ENCODE peak calls at places on chromosomes 16 and 17, in four cellular contexts. One of them, this sample, is unnamed.

GRCh38 chr16:19384656-19385055 is 33.0 kb upstream of the TMC5 start:
- DNase-seq in HepG2: no peak
- DNase-seq in GM12878: no peak
- DNase-seq in K562: no peak
- DNase-seq in this sample: no peak

GRCh38 chr17:80649672-80650338 is 105.2 kb downstream of the RPTOR start:
- DNase-seq in HepG2: peak; percentile 77
- DNase-seq in GM12878: no peak
- DNase-seq in K562: peak; percentile 54
- DNase-seq in this sample: peak; percentile 13

GRCh38 chr16:58284488-58284887 is 10.3 kb downstream of the PRSS54 start:
- DNase-seq in HepG2: no peak
- DNase-seq in GM12878: no peak
- DNase-seq in K562: no peak
- DNase-seq in this sample: no peak

GRCh38 chr17:47649972-47650524 is 329 bp downstream of the KPNB1 start:
- DNase-seq in HepG2: no peak
- DNase-seq in GM12878: no peak
- DNase-seq in K562: peak; percentile 72
- DNase-seq in this sample: peak; percentile 79

GRCh38 chr16:86527366-86527765 is 17.0 kb downstream of the FOXF1 start:
- DNase-seq in HepG2: no peak
- DNase-seq in GM12878: no peak
- DNase-seq in K562: no peak
- DNase-seq in this sample: no peak

GRCh38 chr17:81471804-81472456 is 40.7 kb downstream of the ACTG1 start:
- DNase-seq in HepG2: peak; percentile 42
- DNase-seq in GM12878: no peak
- DNase-seq in K562: peak; percentile 98
- DNase-seq in this sample: no peak

GRCh38 chr16:58036943-58037342 is 11.4 kb downstream of the MMP15 start:
- DNase-seq in HepG2: no peak
- DNase-seq in GM12878: no peak
- DNase-seq in K562: no peak
- DNase-seq in this sample: no peak

GRCh38 chr17:77845541-77846225 is 112.8 kb upstream of the TNRC6C start:
- DNase-seq in HepG2: no peak
- DNase-seq in GM12878: no peak
- DNase-seq in K562: no peak
- DNase-seq in this sample: no peak

GRCh38 chr17:81710514-81711308 is 1.4 kb upstream of the SLC25A10 start:
- DNase-seq in HepG2: peak; percentile 34
- DNase-seq in GM12878: no peak
- DNase-seq in K562: no peak
- DNase-seq in this sample: peak; percentile 95

GRCh38 chr16:57427307-57427706 is 19.9 kb downstream of the CIAPIN1 start:
- DNase-seq in HepG2: no peak
- DNase-seq in GM12878: no peak
- DNase-seq in K562: no peak
- DNase-seq in this sample: no peak

GRCh38 chr17:39199673-39199985 is 454 bp upstream of the RPL19 start:
- DNase-seq in HepG2: no peak
- DNase-seq in GM12878: no peak
- DNase-seq in K562: no peak
- DNase-seq in this sample: no peak

GRCh38 chr17:17188586-17188985 is 17.5 kb downstream of the PLD6 start:
- DNase-seq in HepG2: no peak
- DNase-seq in GM12878: no peak
- DNase-seq in K562: no peak
- DNase-seq in this sample: no peak

GRCh38 chr16:50884066-50884860 is 142.4 kb downstream of the CYLD start:
- DNase-seq in HepG2: peak; percentile 30
- DNase-seq in GM12878: no peak
- DNase-seq in K562: peak; percentile 80
- DNase-seq in this sample: no peak

GRCh38 chr16:85498607-85499006 is 114.5 kb upstream of the GSE1 start:
- DNase-seq in HepG2: no peak
- DNase-seq in GM12878: peak; percentile 21
- DNase-seq in K562: no peak
- DNase-seq in this sample: peak; percentile 48

GRCh38 chr17:57324646-57325045 is 68.3 kb downstream of the MSI2 start:
- DNase-seq in HepG2: no peak
- DNase-seq in GM12878: no peak
- DNase-seq in K562: no peak
- DNase-seq in this sample: no peak

GRCh38 chr16:13999895-14000425 is 71.2 kb upstream of the MRTFB start:
- DNase-seq in HepG2: no peak
- DNase-seq in GM12878: no peak
- DNase-seq in K562: no peak
- DNase-seq in this sample: no peak

GRCh38 chr16:63289834-63290460 is 1253.7 kb upstream of the CDH8 start:
- DNase-seq in HepG2: peak; percentile 44
- DNase-seq in GM12878: no peak
- DNase-seq in K562: peak; percentile 10
- DNase-seq in this sample: peak; percentile 6

GRCh38 chr17:76304226-76305134 is 3.6 kb downstream of the QRICH2 start:
- DNase-seq in HepG2: no peak
- DNase-seq in GM12878: no peak
- DNase-seq in K562: no peak
- DNase-seq in this sample: no peak

GRCh38 chr17:52147872-52148271 is 10.6 kb downstream of the CA10 start:
- DNase-seq in HepG2: no peak
- DNase-seq in GM12878: no peak
- DNase-seq in K562: no peak
- DNase-seq in this sample: peak; percentile 32

GRCh38 chr16:85553436-85554113 is 59.5 kb upstream of the GSE1 start:
- DNase-seq in HepG2: peak; percentile 84
- DNase-seq in GM12878: no peak
- DNase-seq in K562: no peak
- DNase-seq in this sample: peak; percentile 49

GRCh38 chr16:349211-349610 is 3.3 kb downstream of the AXIN1 start:
- DNase-seq in HepG2: no peak
- DNase-seq in GM12878: peak; percentile 50
- DNase-seq in K562: no peak
- DNase-seq in this sample: no peak

GRCh38 chr17:13862341-13862740 is 207.0 kb upstream of the COX10 start:
- DNase-seq in HepG2: no peak
- DNase-seq in GM12878: no peak
- DNase-seq in K562: no peak
- DNase-seq in this sample: peak; percentile 6

GRCh38 chr16:259814-260253 is 15.9 kb downstream of the RGS11 start:
- DNase-seq in HepG2: no peak
- DNase-seq in GM12878: no peak
- DNase-seq in K562: no peak
- DNase-seq in this sample: no peak

GRCh38 chr17:76968707-76969597 is 100.7 kb downstream of the MGAT5B start:
- DNase-seq in HepG2: no peak
- DNase-seq in GM12878: no peak
- DNase-seq in K562: no peak
- DNase-seq in this sample: no peak

GRCh38 chr16:19783363-19783762 is 65.3 kb downstream of the IQCK start:
- DNase-seq in HepG2: no peak
- DNase-seq in GM12878: no peak
- DNase-seq in K562: no peak
- DNase-seq in this sample: no peak

GRCh38 chr17:66791337-66791736 is 43.6 kb upstream of the CACNG5 start:
- DNase-seq in HepG2: no peak
- DNase-seq in GM12878: no peak
- DNase-seq in K562: no peak
- DNase-seq in this sample: peak; percentile 84

GRCh38 chr17:4172356-4172755 is 29.4 kb downstream of the CYB5D2 start:
- DNase-seq in HepG2: no peak
- DNase-seq in GM12878: no peak
- DNase-seq in K562: no peak
- DNase-seq in this sample: no peak

GRCh38 chr16:27618611-27619380 is 68.9 kb downstream of the KATNIP start:
- DNase-seq in HepG2: peak; percentile 31
- DNase-seq in GM12878: no peak
- DNase-seq in K562: no peak
- DNase-seq in this sample: no peak

GRCh38 chr16:87949071-87949744 is 2.0 kb upstream of the BANP start:
- DNase-seq in HepG2: peak; percentile 81
- DNase-seq in GM12878: no peak
- DNase-seq in K562: no peak
- DNase-seq in this sample: peak; percentile 66

GRCh38 chr16:51762081-51762995 is 611.3 kb upstream of the SALL1 start:
- DNase-seq in HepG2: peak; percentile 52
- DNase-seq in GM12878: no peak
- DNase-seq in K562: peak; percentile 65
- DNase-seq in this sample: peak; percentile 10

GRCh38 chr16:72740346-72740745 is 307.6 kb downstream of the ZFHX3 start:
- DNase-seq in HepG2: no peak
- DNase-seq in GM12878: no peak
- DNase-seq in K562: no peak
- DNase-seq in this sample: no peak

GRCh38 chr16:76197925-76198324 is 79.3 kb upstream of the CNTNAP4 start:
- DNase-seq in HepG2: no peak
- DNase-seq in GM12878: no peak
- DNase-seq in K562: no peak
- DNase-seq in this sample: no peak

GRCh38 chr16:85312642-85313540 is 200.6 kb upstream of the CIBAR2 start:
- DNase-seq in HepG2: no peak
- DNase-seq in GM12878: no peak
- DNase-seq in K562: no peak
- DNase-seq in this sample: no peak

GRCh38 chr17:67378444-67379250 is 1.6 kb downstream of the PITPNC1 start:
- DNase-seq in HepG2: peak; percentile 72
- DNase-seq in GM12878: no peak
- DNase-seq in K562: peak; percentile 77
- DNase-seq in this sample: peak; percentile 78

GRCh38 chr17:64499805-64500486 is 3.1 kb upstream of the POLG2 start:
- DNase-seq in HepG2: no peak
- DNase-seq in GM12878: no peak
- DNase-seq in K562: no peak
- DNase-seq in this sample: peak; percentile 53

GRCh38 chr17:82973456-82974135 is 105.8 kb upstream of the METRNL start:
- DNase-seq in HepG2: no peak
- DNase-seq in GM12878: no peak
- DNase-seq in K562: no peak
- DNase-seq in this sample: no peak

GRCh38 chr16:10150906-10151305 is 31.3 kb downstream of the GRIN2A start:
- DNase-seq in HepG2: no peak
- DNase-seq in GM12878: no peak
- DNase-seq in K562: no peak
- DNase-seq in this sample: no peak

GRCh38 chr17:50703162-50703561 is 4.6 kb downstream of the ANKRD40 start:
- DNase-seq in HepG2: no peak
- DNase-seq in GM12878: no peak
- DNase-seq in K562: no peak
- DNase-seq in this sample: no peak

GRCh38 chr17:50696365-50696879 is 11.3 kb downstream of the ANKRD40 start:
- DNase-seq in HepG2: no peak
- DNase-seq in GM12878: no peak
- DNase-seq in K562: no peak
- DNase-seq in this sample: no peak

GRCh38 chr17:50697076-50697475 is 10.6 kb downstream of the ANKRD40 start:
- DNase-seq in HepG2: no peak
- DNase-seq in GM12878: no peak
- DNase-seq in K562: no peak
- DNase-seq in this sample: no peak

GRCh38 chr17:50697663-50698272 is 9.9 kb downstream of the ANKRD40 start:
- DNase-seq in HepG2: no peak
- DNase-seq in GM12878: no peak
- DNase-seq in K562: no peak
- DNase-seq in this sample: no peak

GRCh38 chr17:50699410-50699809 is 8.3 kb downstream of the ANKRD40 start:
- DNase-seq in HepG2: no peak
- DNase-seq in GM12878: no peak
- DNase-seq in K562: no peak
- DNase-seq in this sample: no peak
- H3K4me3 ChIP-seq in HepG2: no peak overlapping the region
- H3K4me3 ChIP-seq in GM12878: no peak overlapping the region
- H3K4me3 ChIP-seq in K562: no peak overlapping the region
- H3K4me3 ChIP-seq in this sample: no peak overlapping the region

GRCh38 chr17:74153456-74153810 is 50.0 kb upstream of the RPL38 start:
- DNase-seq in HepG2: no peak
- DNase-seq in GM12878: no peak
- DNase-seq in K562: no peak
- DNase-seq in this sample: no peak
- H3K27me3 ChIP-seq in HepG2: peaks cover 57% of the 10 kb centered on the region
- H3K27me3 ChIP-seq in GM12878: no peaks in the 10 kb centered on the region
- H3K27me3 ChIP-seq in K562: peaks cover 57% of the 10 kb centered on the region
- H3K27me3 ChIP-seq in this sample: peaks cover 8% of the 10 kb centered on the region

GRCh38 chr17:40356906-40357861 is 7.4 kb downstream of the GJD3 start:
- DNase-seq in HepG2: no peak
- DNase-seq in GM12878: no peak
- DNase-seq in K562: no peak
- DNase-seq in this sample: no peak

GRCh38 chr17:40355804-40356758 is 8.5 kb downstream of the GJD3 start:
- DNase-seq in HepG2: no peak
- DNase-seq in GM12878: no peak
- DNase-seq in K562: no peak
- DNase-seq in this sample: no peak

GRCh38 chr17:40354191-40355122 is 10.1 kb downstream of the GJD3 start:
- DNase-seq in HepG2: no peak
- DNase-seq in GM12878: no peak
- DNase-seq in K562: no peak
- DNase-seq in this sample: no peak

GRCh38 chr17:40352779-40353394 is 11.7 kb downstream of the GJD3 start:
- DNase-seq in HepG2: peak; percentile 84
- DNase-seq in GM12878: no peak
- DNase-seq in K562: no peak
- DNase-seq in this sample: peak; percentile 87

GRCh38 chr17:40355123-40355803 is 9.3 kb downstream of the GJD3 start:
- DNase-seq in HepG2: peak; percentile 58
- DNase-seq in GM12878: no peak
- DNase-seq in K562: peak; percentile 88
- DNase-seq in this sample: peak; percentile 63
- TF ChIP-seq GABPA in HepG2: no peak
- TF ChIP-seq GABPA in GM12878: no peak
- TF ChIP-seq GABPA in K562: no peak
- TF ChIP-seq GABPA in this sample: no peak

DNA sequence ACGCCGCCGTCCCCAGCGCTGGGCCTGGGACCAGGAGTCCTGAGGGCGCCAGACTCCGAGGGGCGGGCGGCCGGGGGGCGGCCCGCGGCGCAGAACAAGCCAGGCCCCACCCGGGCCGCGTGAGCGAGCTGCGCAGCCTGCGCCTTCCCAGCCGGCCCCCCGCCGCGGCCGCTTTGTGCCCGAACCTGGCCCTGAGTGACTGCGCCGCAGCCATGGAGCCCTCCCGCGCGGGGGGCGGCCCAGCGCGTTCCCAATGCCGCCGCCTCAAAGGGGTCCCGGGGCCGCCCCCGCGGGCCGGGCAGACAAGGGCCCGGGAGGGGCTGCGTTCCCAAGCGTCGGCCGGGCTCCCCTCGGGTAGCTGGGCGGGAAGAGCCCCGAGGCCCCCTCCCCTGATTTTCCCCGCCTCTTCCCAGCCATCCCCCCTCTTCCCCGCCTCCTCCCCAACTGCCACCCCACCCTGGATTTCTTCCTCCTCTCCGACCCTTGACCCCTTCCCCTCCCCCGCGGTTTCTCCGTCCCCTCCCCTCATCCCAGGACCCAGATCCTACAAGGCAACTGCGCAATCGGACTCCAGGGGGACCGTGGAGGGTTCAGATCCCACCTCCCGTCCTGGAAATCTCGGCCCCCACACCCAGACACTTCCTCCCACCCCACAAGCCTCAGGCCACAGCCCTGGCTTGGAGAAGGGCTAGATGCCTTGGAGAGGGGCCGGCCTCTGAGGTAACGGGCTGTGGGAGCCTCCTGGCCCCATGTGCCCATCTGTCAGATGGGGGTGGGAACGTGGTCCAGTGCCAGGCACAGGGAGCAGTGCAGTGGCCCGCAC is 17.1 kb downstream of the ZNF423 start:
- DNase-seq in HepG2: no peak
- DNase-seq in GM12878: no peak
- DNase-seq in K562: no peak
- DNase-seq in this sample: no peak
- H3K4me3 ChIP-seq in HepG2: no peak overlapping the region
- H3K4me3 ChIP-seq in GM12878: no peak overlapping the region
- H3K4me3 ChIP-seq in K562: no peak overlapping the region
- H3K4me3 ChIP-seq in this sample: no peak overlapping the region

This sample was measured in HL-60.